ENCODE peak calls at places on chromosomes 16 and 17, in ten cellular contexts. U is breast epithelium, G is dorsolateral prefrontal cortex, I is IMR-90, Q is right lobe of liver, P is mucosa of descending colon, Z is GM10248, O is MM.1S, F is Peyer's patch, J is A549. X is an unnamed sample.

GRCh38 chr16:5442986-5443385 is 345.4 kb upstream of the EEF2KMT start:
- DNase-seq in Z (no peak), F (no peak), G (no peak), I (no peak), O (no peak), P (no peak), J (no peak), U (no peak), Q (no peak), X (no peak)

GRCh38 chr17:37667039-37667438 is 23.8 kb upstream of the DDX52 start:
- DNase-seq in G (no peak), O (no peak), U (no peak), Z (no peak), Q (no peak), P (no peak), I (no peak), F (no peak), J (no peak), X (no peak)

GRCh38 chr16:11309895-11310633 is 28.9 kb upstream of the PRM1 start:
- DNase-seq in J (no peak), Q (no peak), Z (peak; percentile 55), I (no peak), G (no peak), O (peak; percentile 89), P (peak; percentile 43), U (no peak), F (peak; percentile 92), X (no peak)

GRCh38 chr17:50765454-50766221 is 1.7 kb downstream of the ANKRD40CL start:
- DNase-seq in Z (peak; percentile 49), Q (peak; percentile 59), O (peak; percentile 32), J (no peak), I (no peak), U (no peak), F (peak; percentile 74), P (peak; percentile 80), G (no peak), X (no peak)

GRCh38 chr17:82222816-82223215 is 6.0 kb upstream of the SLC16A3 start:
- DNase-seq in G (no peak), O (no peak), I (no peak), U (no peak), Z (no peak), F (no peak), J (no peak), P (no peak), Q (no peak), X (no peak)

GRCh38 chr17:81983639-81984373 is 6.4 kb downstream of the ASPSCR1 start:
- DNase-seq in Q (no peak), G (no peak), Z (no peak), O (no peak), F (no peak), J (no peak), U (no peak), I (no peak), P (no peak), X (no peak)

GRCh38 chr17:9355841-9356240 is 219.8 kb downstream of the STX8 start:
- DNase-seq in J (no peak), F (no peak), I (no peak), Q (no peak), G (no peak), Z (no peak), P (no peak), U (no peak), O (no peak), X (no peak)

GRCh38 chr16:72646615-72647014 is 401.3 kb downstream of the ZFHX3 start:
- DNase-seq in F (no peak), P (no peak), O (no peak), I (no peak), Q (no peak), J (no peak), Z (no peak), U (no peak), G (no peak), X (no peak)

GRCh38 chr16:14286381-14287230 is 215.5 kb downstream of the MRTFB start:
- DNase-seq in P (no peak), O (no peak), F (peak; percentile 62), J (no peak), I (no peak), Q (no peak), G (no peak), Z (no peak), U (no peak), X (peak; percentile 35)

GRCh38 chr17:61279476-61280145 is 120.0 kb upstream of the TBX2 start:
- DNase-seq in I (peak; percentile 54), O (peak; percentile 14), F (no peak), U (no peak), G (no peak), P (no peak), Z (no peak), Q (no peak), J (no peak), X (no peak)

GRCh38 chr17:49962599-49963276 is 6.3 kb upstream of the DLX4 start:
- DNase-seq in U (no peak), F (no peak), G (no peak), Z (no peak), Q (no peak), J (no peak), I (no peak), O (no peak), P (no peak), X (no peak)

GRCh38 chr16:77442078-77442477 is 7.2 kb upstream of the ADAMTS18 start:
- DNase-seq in O (no peak), P (no peak), Z (no peak), F (no peak), U (no peak), G (no peak), J (no peak), Q (no peak), I (no peak), X (no peak)

GRCh38 chr17:28253663-28254062 is 65.3 kb upstream of the TMEM97 start:
- DNase-seq in U (no peak), J (no peak), O (no peak), Z (no peak), G (no peak), Q (no peak), P (no peak), I (no peak), F (no peak), X (no peak)

GRCh38 chr16:66274335-66275110 is 92.0 kb upstream of the CDH5 start:
- DNase-seq in O (peak; percentile 50), Q (no peak), P (no peak), F (peak; percentile 18), U (no peak), I (peak; percentile 44), J (peak; percentile 33), Z (no peak), G (no peak), X (no peak)

GRCh38 chr17:75695141-75695829 is 26.0 kb upstream of the ITGB4 start:
- DNase-seq in G (no peak), O (no peak), J (no peak), Q (no peak), I (peak; percentile 48), F (no peak), U (no peak), P (no peak), Z (no peak), X (no peak)
- TF ChIP-seq CTCF in G (no peak), O (no peak), J (no peak), Q (no peak), I (no peak), F (no peak), U (no peak), P (no peak), Z (no peak), X (no peak)

DNA sequence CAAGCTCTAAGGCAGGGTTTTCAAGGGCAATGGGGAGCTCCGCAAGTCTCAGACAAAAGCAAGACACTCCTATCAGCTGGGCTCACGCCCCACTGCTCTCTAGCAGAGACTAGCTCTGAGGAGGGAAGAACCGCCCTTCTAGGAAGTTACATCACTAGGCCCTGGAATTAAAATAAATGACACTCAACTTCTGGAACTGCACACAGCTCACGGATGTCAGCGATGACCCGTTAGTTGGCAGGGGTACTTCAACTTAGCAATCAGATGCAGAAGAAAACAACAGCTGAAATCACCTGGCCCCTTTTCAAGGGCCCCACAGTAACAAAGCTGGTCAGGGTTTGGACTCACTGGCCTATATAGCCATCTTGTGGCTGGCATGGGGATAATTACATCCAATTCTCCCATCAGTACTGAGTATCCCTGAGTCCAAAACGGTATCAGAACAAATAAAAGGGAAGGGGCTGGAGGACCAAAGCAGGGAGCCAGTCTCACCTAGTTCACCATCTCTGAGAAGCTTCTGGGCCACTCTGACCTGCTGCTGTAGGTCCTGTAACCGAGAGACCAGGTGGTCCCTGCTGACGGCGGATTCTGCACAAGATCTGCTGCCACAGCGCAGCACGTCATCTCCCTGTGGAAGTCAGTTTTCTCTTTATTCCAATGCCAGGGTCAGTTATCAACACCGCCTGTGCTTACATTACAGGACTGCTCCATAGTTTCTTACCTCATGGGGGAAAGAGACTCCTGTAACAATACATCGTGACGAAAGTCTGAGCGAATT is 22.2 kb downstream of the SERPINF1 start:
- DNase-seq in G (no peak), J (peak; percentile 77), Z (peak; percentile 53), I (peak; percentile 86), U (peak; percentile 87), F (peak; percentile 85), P (peak; percentile 68), Q (peak; percentile 73), O (peak; percentile 20), X (no peak)
- TF ChIP-seq CTCF in G (peak; percentile 61), J (peak; percentile 77), Z (peak; percentile 35), I (peak; percentile 80), U (peak; percentile 46), F (peak; percentile 78), P (peak; percentile 28), Q (peak; percentile 81), O (peak; percentile 30), X (no peak)

DNA sequence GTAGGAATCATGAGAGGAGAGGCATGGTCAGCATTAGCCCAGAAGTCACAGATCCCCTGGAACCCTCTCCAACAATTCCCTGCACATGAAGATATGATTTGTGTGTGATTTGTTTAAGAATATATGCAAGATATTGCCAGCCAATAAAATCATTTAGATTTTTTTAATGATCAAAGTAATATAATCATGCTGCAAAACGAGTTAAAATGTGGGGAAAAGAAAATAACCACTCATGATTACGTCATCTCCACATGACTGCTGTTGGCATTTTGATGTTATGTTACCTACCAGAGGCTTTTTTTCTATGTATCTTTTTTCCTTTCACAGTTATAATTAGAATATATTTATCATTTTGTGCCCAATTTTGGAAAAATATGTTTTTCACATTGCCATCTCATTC is 22.4 kb downstream of the SLC35G3 start:
- DNase-seq in J (no peak), G (no peak), F (no peak), U (no peak), I (peak; percentile 32), O (no peak), Q (no peak), Z (no peak), P (no peak), X (no peak)
- TF ChIP-seq CTCF in J (no peak), G (no peak), F (no peak), U (no peak), I (no peak), O (no peak), Q (no peak), Z (no peak), P (no peak), X (no peak)

DNA sequence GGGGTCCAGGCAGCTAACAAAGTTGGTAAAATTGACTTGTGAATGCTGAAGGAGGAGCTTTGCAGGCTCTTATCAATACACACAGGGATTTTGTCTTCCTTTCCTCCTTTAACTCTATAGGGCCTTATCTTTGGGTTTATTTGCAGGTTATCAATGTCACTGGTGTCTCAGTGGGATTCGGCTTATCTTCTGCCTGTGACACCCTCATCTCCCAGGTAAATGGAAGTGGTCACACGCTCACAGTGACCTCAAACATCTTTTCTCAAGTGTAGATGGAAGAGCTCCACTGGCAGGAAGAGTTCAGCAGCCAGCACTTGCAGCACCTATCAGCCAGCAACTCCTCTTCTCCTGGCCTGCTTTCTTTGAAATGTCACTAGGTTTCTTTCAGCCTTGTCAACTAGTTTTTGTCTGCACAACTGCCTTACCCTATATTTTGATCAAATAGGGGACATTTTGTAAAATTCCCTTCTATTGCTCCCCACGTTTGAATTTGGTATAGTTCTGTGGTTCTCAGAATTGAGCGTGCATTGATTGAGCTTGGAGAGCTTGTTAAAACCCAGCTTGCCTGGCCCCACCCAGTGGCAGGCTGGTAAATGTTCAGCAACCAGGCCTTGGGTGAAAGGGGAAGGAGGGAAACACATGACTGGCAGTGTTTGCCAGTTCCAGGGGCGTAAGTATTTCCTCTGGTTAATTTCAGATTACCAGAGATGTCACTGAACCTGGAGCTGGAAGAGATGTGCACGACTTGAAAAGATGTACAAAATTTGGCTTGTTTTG is 12.8 kb downstream of the SLC47A1 start:
- DNase-seq in U (no peak), O (peak; percentile 37), I (no peak), Z (no peak), F (peak; percentile 59), Q (peak; percentile 69), G (no peak), J (no peak), P (no peak), X (no peak)
- TF ChIP-seq CTCF in U (no peak), O (peak; percentile 46), I (no peak), Z (peak; percentile 14), F (peak; percentile 20), Q (peak; percentile 31), G (no peak), J (no peak), P (no peak), X (no peak)

X was measured in natural killer cell.